ENCODE peak calls at places on chromosome 9, in ten cellular contexts. M is suprapubic skin; Y is A549; G is AG04449; T is fibroblast of pulmonary artery; V is nephron progenitor cell; I is brain microvascular endothelial cell; O is glutamatergic neuron; N is endothelial cell; H is CD4-positive, alpha-beta T cell. U is an unnamed sample.

GRCh38 chr9:76690575-76691370 is 73.5 kb upstream of the PCA3 start:
- DNase-seq in M (no peak), Y (no peak), G (no peak), T (no peak), V (no peak), I (no peak), O (no peak), N (no peak), H (no peak), U (no peak)

GRCh38 chr9:12775373-12775962 is 648 bp downstream of the LURAP1L start:
- DNase-seq in M (no peak), Y (no peak), G (no peak), T (no peak), V (peak; percentile 58), I (peak; percentile 8), O (peak; percentile 75), N (peak; percentile 14), H (no peak), U (no peak)

GRCh38 chr9:137295313-137296213 is 6.5 kb downstream of the NRARP start:
- DNase-seq in M (no peak), Y (peak; percentile 84), G (no peak), T (peak; percentile 26), V (peak; percentile 78), I (no peak), O (peak; percentile 71), N (peak; percentile 84), H (peak; percentile 53), U (no peak)

GRCh38 chr9:84932915-84933527 is 263.5 kb downstream of the NTRK2 start:
- DNase-seq in M (no peak), Y (no peak), G (no peak), T (no peak), V (no peak), I (no peak), O (no peak), N (no peak), H (no peak), U (no peak)

GRCh38 chr9:131238402-131239021 is 37.8 kb downstream of the FAM78A start:
- DNase-seq in M (no peak), Y (no peak), G (no peak), T (peak; percentile 26), V (no peak), I (peak; percentile 70), O (peak; percentile 78), N (peak; percentile 42), H (no peak), U (no peak)

GRCh38 chr9:123928471-123929176 is 1.3 kb downstream of the DENND1A start:
- DNase-seq in M (no peak), Y (no peak), G (no peak), T (no peak), V (no peak), I (no peak), O (no peak), N (no peak), H (no peak), U (no peak)

GRCh38 chr9:136429075-136429628 is 10.5 kb downstream of the INPP5E start:
- DNase-seq in M (no peak), Y (no peak), G (no peak), T (no peak), V (no peak), I (no peak), O (no peak), N (no peak), H (no peak), U (no peak)

GRCh38 chr9:116661037-116661954 is 25.8 kb upstream of the TRIM32 start:
- DNase-seq in M (no peak), Y (peak; percentile 74), G (peak; percentile 61), T (peak; percentile 92), V (peak; percentile 23), I (peak; percentile 45), O (no peak), N (peak; percentile 25), H (no peak), U (no peak)

GRCh38 chr9:110922145-110922544 is 116.1 kb downstream of the LPAR1 start:
- DNase-seq in M (no peak), Y (no peak), G (no peak), T (no peak), V (no peak), I (no peak), O (no peak), N (no peak), H (no peak), U (no peak)

GRCh38 chr9:131851414-131851813 is 111.5 kb upstream of the RAPGEF1 start:
- DNase-seq in M (no peak), Y (no peak), G (no peak), T (no peak), V (no peak), I (no peak), O (no peak), N (no peak), H (no peak), U (no peak)

GRCh38 chr9:114006931-114007691 is 71.0 kb downstream of the AMBP start:
- DNase-seq in M (peak; percentile 74), Y (no peak), G (no peak), T (no peak), V (no peak), I (no peak), O (no peak), N (peak; percentile 1), H (no peak), U (peak; percentile 44)

GRCh38 chr9:33785914-33786313 is 9.4 kb upstream of the PRSS3 start:
- DNase-seq in M (no peak), Y (no peak), G (no peak), T (peak; percentile 33), V (no peak), I (no peak), O (no peak), N (no peak), H (no peak), U (no peak)
- TF ChIP-seq CTCF in M (no peak), Y (no peak), G (peak; percentile 29), T (peak; percentile 28), V (no peak), I (peak; percentile 64), O (no peak), N (peak; percentile 36), H (no peak), U (peak; percentile 37)

GRCh38 chr9:119280740-119281485 is 88.3 kb downstream of the BRINP1 start:
- DNase-seq in M (no peak), Y (no peak), G (no peak), T (no peak), V (no peak), I (no peak), O (no peak), N (no peak), H (no peak), U (no peak)

GRCh38 chr9:119282476-119283117 is 86.6 kb downstream of the BRINP1 start:
- DNase-seq in M (no peak), Y (no peak), G (no peak), T (no peak), V (no peak), I (no peak), O (no peak), N (no peak), H (no peak), U (no peak)

GRCh38 chr9:119283118-119283794 is 86.0 kb downstream of the BRINP1 start:
- DNase-seq in M (no peak), Y (no peak), G (no peak), T (no peak), V (peak; percentile 9), I (no peak), O (no peak), N (no peak), H (no peak), U (no peak)

GRCh38 chr9:119284587-119285337 is 84.5 kb downstream of the BRINP1 start:
- DNase-seq in M (no peak), Y (no peak), G (no peak), T (peak; percentile 8), V (no peak), I (no peak), O (no peak), N (no peak), H (no peak), U (no peak)

GRCh38 chr9:119284118-119284517 is 85.1 kb downstream of the BRINP1 start:
- DNase-seq in M (no peak), Y (no peak), G (no peak), T (no peak), V (peak; percentile 25), I (no peak), O (peak; percentile 45), N (peak; percentile 28), H (no peak), U (no peak)
- TF ChIP-seq CTCF in M (no peak), Y (no peak), G (no peak), T (no peak), V (peak; percentile 39), I (no peak), O (peak; percentile 30), N (no peak), H (no peak), U (peak; percentile 60)

GRCh38 chr9:92637886-92638620 is 31.9 kb downstream of the IPPK start:
- DNase-seq in M (peak; percentile 64), Y (no peak), G (no peak), T (no peak), V (no peak), I (no peak), O (no peak), N (no peak), H (no peak), U (no peak)

GRCh38 chr9:92634712-92635605 is 35.0 kb downstream of the IPPK start:
- DNase-seq in M (peak; percentile 82), Y (peak; percentile 92), G (no peak), T (peak; percentile 82), V (peak; percentile 88), I (peak; percentile 64), O (peak; percentile 92), N (peak; percentile 89), H (peak; percentile 55), U (peak; percentile 85)

GRCh38 chr9:92637331-92637730 is 32.6 kb downstream of the IPPK start:
- DNase-seq in M (peak; percentile 64), Y (no peak), G (no peak), T (no peak), V (no peak), I (no peak), O (no peak), N (no peak), H (no peak), U (peak; percentile 58)

GRCh38 chr9:92635760-92636159 is 34.2 kb downstream of the IPPK start:
- DNase-seq in M (no peak), Y (no peak), G (no peak), T (no peak), V (no peak), I (no peak), O (no peak), N (no peak), H (no peak), U (peak; percentile 47)

DNA sequence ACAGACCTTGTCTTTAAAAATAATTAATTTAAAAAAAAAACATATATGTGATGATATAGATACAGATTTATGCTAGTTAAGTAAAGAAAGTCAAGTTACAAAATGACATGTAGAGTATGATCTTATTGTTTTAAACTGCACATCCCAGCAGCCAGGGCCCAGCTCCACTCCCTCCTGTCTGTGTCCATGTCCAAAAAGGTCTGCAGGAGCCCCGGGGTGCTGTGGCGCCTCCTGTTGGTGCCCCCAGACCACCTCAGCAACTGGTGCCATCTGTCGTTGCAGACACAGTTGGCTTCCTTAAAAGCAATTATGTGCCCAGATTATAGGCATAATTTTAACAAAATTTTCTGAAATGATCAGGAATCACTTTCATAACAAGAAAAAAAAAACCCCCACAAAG is 33.3 kb downstream of the IPPK start:
- DNase-seq in M (no peak), Y (no peak), G (no peak), T (no peak), V (no peak), I (no peak), O (no peak), N (no peak), H (no peak), U (peak; percentile 50)
- TF ChIP-seq CTCF in M (no peak), Y (no peak), G (no peak), T (no peak), V (no peak), I (peak; percentile 34), O (no peak), N (no peak), H (no peak), U (no peak)

GRCh38 chr9:86626802-86627201 is 272.6 kb upstream of the TUT7 start:
- DNase-seq in M (no peak), Y (no peak), G (no peak), T (no peak), V (no peak), I (no peak), O (no peak), N (no peak), H (no peak), U (no peak)
- TF ChIP-seq CTCF in M (no peak), Y (no peak), G (no peak), T (no peak), V (no peak), I (no peak), O (no peak), N (no peak), H (no peak), U (no peak)